ENCODE peak calls at places on chromosomes 7 and 10, in seven cellular contexts. X is activated CD8-positive, alpha-beta memory T cell treated with anti-CD3 and anti-CD28 coated beads, Interleukin-2, amount 50 U/mL, for 48 hours; S is naive B cell; F is IMR-90; H is CD4-positive, alpha-beta T cell; L is glutamatergic neuron; G is OCI-M1. M is an unnamed sample.

GRCh38 chr10:115063702-115064479 is 29.3 kb upstream of the ATRNL1 start:
- DNase-seq in X (no peak), S (no peak), F (no peak), H (no peak), L (no peak), G (no peak), M (no peak)

GRCh38 chr7:26319631-26320030 is 28.0 kb downstream of the SNX10 start:
- DNase-seq in X (no peak), S (no peak), F (no peak), H (no peak), L (no peak), G (no peak), M (no peak)

GRCh38 chr7:118245267-118246040 is 20.9 kb downstream of the ANKRD7 start:
- DNase-seq in X (no peak), S (no peak), F (no peak), H (no peak), L (no peak), G (peak; percentile 66), M (no peak)

GRCh38 chr7:116258734-116259133 is 48.4 kb downstream of the TES start:
- DNase-seq in X (no peak), S (peak; percentile 31), F (peak; percentile 79), H (no peak), L (no peak), G (peak; percentile 68), M (peak; percentile 30)

GRCh38 chr10:73817826-73818225 is 6.4 kb upstream of the NDST2 start:
- DNase-seq in X (no peak), S (no peak), F (no peak), H (no peak), L (no peak), G (no peak), M (no peak)

GRCh38 chr10:76160758-76161555 is 729.5 kb downstream of the LRMDA start:
- DNase-seq in X (no peak), S (no peak), F (no peak), H (no peak), L (no peak), G (no peak), M (no peak)

GRCh38 chr7:91554893-91555292 is 290.7 kb downstream of the FZD1 start:
- DNase-seq in X (no peak), S (no peak), F (no peak), H (no peak), L (no peak), G (peak; percentile 68), M (no peak)

GRCh38 chr7:47375121-47375551 is 206.8 kb downstream of the TNS3 start:
- DNase-seq in X (no peak), S (no peak), F (peak; percentile 76), H (no peak), L (no peak), G (no peak), M (no peak)

GRCh38 chr7:87510430-87510875 is 35.0 kb upstream of the ABCB4 start:
- DNase-seq in X (no peak), S (no peak), F (no peak), H (no peak), L (no peak), G (peak; percentile 84), M (no peak)

GRCh38 chr10:70843333-70843732 is 27.6 kb downstream of the SGPL1 start:
- DNase-seq in X (no peak), S (no peak), F (no peak), H (no peak), L (no peak), G (peak; percentile 59), M (no peak)

GRCh38 chr7:1092806-1093505 is 5.0 kb downstream of the GPER1 start:
- DNase-seq in X (no peak), S (no peak), F (no peak), H (no peak), L (no peak), G (no peak), M (no peak)

GRCh38 chr10:79487296-79488194 is 24.8 kb upstream of the EIF5AL1 start:
- DNase-seq in X (peak; percentile 63), S (peak; percentile 23), F (peak; percentile 66), H (no peak), L (peak; percentile 82), G (peak; percentile 75), M (peak; percentile 75)

GRCh38 chr7:127943541-127944521 is 87.4 kb downstream of the LRRC4 start:
- DNase-seq in X (no peak), S (no peak), F (peak; percentile 72), H (no peak), L (peak; percentile 21), G (no peak), M (no peak)

GRCh38 chr10:72525277-72525676 is 100.6 kb downstream of the MICU1 start:
- DNase-seq in X (no peak), S (no peak), F (peak; percentile 44), H (no peak), L (no peak), G (no peak), M (no peak)

GRCh38 chr7:141200191-141201108 is 126.6 kb downstream of the TMEM178B start:
- DNase-seq in X (no peak), S (no peak), F (no peak), H (no peak), L (no peak), G (no peak), M (no peak)

GRCh38 chr7:42745357-42746022 is 166.4 kb downstream of the C7orf25 start:
- DNase-seq in X (peak; percentile 69), S (no peak), F (peak; percentile 4), H (no peak), L (peak; percentile 78), G (peak; percentile 24), M (peak; percentile 22)

GRCh38 chr7:20113423-20114027 is 103.7 kb downstream of the MACC1 start:
- DNase-seq in X (no peak), S (peak; percentile 65), F (no peak), H (no peak), L (no peak), G (peak; percentile 4), M (peak; percentile 18)

GRCh38 chr10:84739641-84740040 is 411.3 kb downstream of the CCSER2 start:
- DNase-seq in X (no peak), S (no peak), F (no peak), H (no peak), L (no peak), G (peak; percentile 12), M (no peak)

GRCh38 chr10:122331615-122332446 is 42.7 kb upstream of the PLEKHA1 start:
- DNase-seq in X (no peak), S (no peak), F (no peak), H (no peak), L (no peak), G (no peak), M (no peak)

GRCh38 chr7:48016641-48017040 is 12.3 kb downstream of the SUN3 start:
- DNase-seq in X (no peak), S (no peak), F (no peak), H (no peak), L (no peak), G (no peak), M (no peak)

GRCh38 chr7:137976700-137977099 is 25.2 kb downstream of the CREB3L2 start:
- DNase-seq in X (no peak), S (no peak), F (no peak), H (no peak), L (no peak), G (no peak), M (no peak)

GRCh38 chr10:80500572-80501380 is 36.9 kb upstream of the SH2D4B start:
- DNase-seq in X (peak; percentile 73), S (peak; percentile 44), F (no peak), H (no peak), L (peak; percentile 49), G (no peak), M (peak; percentile 60)

GRCh38 chr10:75203724-75204123 is 6.9 kb upstream of the VDAC2 start:
- DNase-seq in X (no peak), S (no peak), F (no peak), H (no peak), L (no peak), G (no peak), M (no peak)

GRCh38 chr10:23238015-23238414 is 45.9 kb downstream of the PTF1A start:
- DNase-seq in X (no peak), S (no peak), F (no peak), H (no peak), L (no peak), G (no peak), M (no peak)